ENCODE peak calls at places on chromosomes 5 and 9, in four cellular contexts. I is H1, P is GM12878, F is HCT116. R is an unnamed sample.

GRCh38 chr5:39194466-39195136 is 24.8 kb downstream of the FYB1 start:
- DNase-seq in I (no peak), F (no peak), P (no peak), R (peak)

GRCh38 chr9:106994463-106994862 is 131.5 kb downstream of the ZNF462 start:
- DNase-seq in F (no peak), P (no peak), I (no peak), R (no peak)

GRCh38 chr9:69357854-69358220 is 32.8 kb downstream of the ENTREP1 start:
- DNase-seq in P (no peak), F (no peak), I (no peak), R (no peak)

GRCh38 chr5:96640696-96641095 is 21.5 kb upstream of the CAST start:
- DNase-seq in F (no peak), P (no peak), I (no peak), R (no peak)

GRCh38 chr5:108556414-108556813 is 174.5 kb upstream of the FBXL17 start:
- DNase-seq in P (no peak), I (no peak), F (no peak), R (no peak)

GRCh38 chr9:131407717-131408195 is 13.9 kb downstream of the PRRC2B start:
- DNase-seq in P (no peak), I (no peak), F (no peak), R (peak)

GRCh38 chr5:109177227-109177626 is 232.5 kb downstream of the PJA2 start:
- DNase-seq in F (no peak), P (no peak), I (no peak), R (no peak)

GRCh38 chr9:101458955-101459631 is 23.5 kb upstream of the ALDOB start:
- DNase-seq in I (peak), P (no peak), F (peak), R (peak)

GRCh38 chr5:181280251-181280762 is 19.4 kb upstream of the TRIM52 start:
- DNase-seq in I (no peak), F (no peak), P (no peak), R (no peak)

GRCh38 chr5:37208883-37209808 is 40.0 kb downstream of the CPLANE1 start:
- DNase-seq in I (no peak), F (no peak), P (no peak), R (no peak)

GRCh38 chr9:109118802-109119438 is 827 bp downstream of the TMEM245 start:
- DNase-seq in P (no peak), I (no peak), F (no peak), R (peak)

GRCh38 chr9:1046639-1047604 is 3.2 kb upstream of the DMRT2 start:
- DNase-seq in F (no peak), P (no peak), I (no peak), R (no peak)

GRCh38 chr9:96293481-96293880 is 8.5 kb downstream of the HSD17B3 start:
- DNase-seq in F (peak), I (no peak), P (no peak), R (no peak)

GRCh38 chr5:73031839-73032238 is 76.0 kb downstream of the FCHO2 start:
- DNase-seq in P (no peak), F (peak), I (no peak), R (peak)

GRCh38 chr5:154369682-154370081 is 76.1 kb upstream of the SAP30L start:
- DNase-seq in F (no peak), P (no peak), I (no peak), R (no peak)

GRCh38 chr5:126936775-126937418 is 93.5 kb downstream of the MARCHF3 start:
- DNase-seq in P (no peak), F (no peak), I (no peak), R (no peak)

GRCh38 chr5:179595916-179596315 is 27.6 kb downstream of the HNRNPH1 start:
- DNase-seq in I (no peak), P (no peak), F (no peak), R (no peak)

GRCh38 chr9:123925161-123925560 is 4.8 kb downstream of the DENND1A start:
- DNase-seq in I (no peak), F (no peak), P (no peak), R (no peak)

GRCh38 chr9:90970603-90971002 is 169.0 kb downstream of the SYK start:
- DNase-seq in I (no peak), F (no peak), P (no peak), R (no peak)

GRCh38 chr5:72394688-72395087 is 74.5 kb downstream of the PTCD2 start:
- DNase-seq in F (no peak), P (no peak), I (no peak), R (no peak)

GRCh38 chr5:133214153-133214820 is 162.5 kb downstream of the HSPA4 start:
- DNase-seq in I (no peak), P (no peak), F (no peak), R (no peak)

GRCh38 chr5:150428106-150428876 is 15.6 kb upstream of the CD74 start:
- DNase-seq in F (no peak), I (no peak), P (no peak), R (no peak)

GRCh38 chr5:55160493-55161209 is 680 bp downstream of the GPX8 start:
- DNase-seq in F (peak), P (no peak), I (no peak), R (peak)

GRCh38 chr5:33321026-33321425 is 119.7 kb upstream of the TARS1 start:
- DNase-seq in P (no peak), F (no peak), I (no peak), R (no peak)

GRCh38 chr5:88555658-88556057 is 287.0 kb upstream of the TMEM161B start:
- DNase-seq in I (no peak), F (no peak), P (no peak), R (no peak)

GRCh38 chr5:178150977-178151734 is 2.5 kb downstream of the NHP2 start:
- DNase-seq in I (no peak), P (no peak), F (no peak), R (peak)

GRCh38 chr5:1462358-1462757 is 17.1 kb upstream of the SLC6A3 start:
- DNase-seq in I (no peak), P (no peak), F (no peak), R (no peak)

GRCh38 chr5:1465117-1465516 is 19.9 kb upstream of the SLC6A3 start:
- DNase-seq in I (no peak), P (no peak), F (no peak), R (no peak)

GRCh38 chr5:1464511-1464910 is 19.3 kb upstream of the SLC6A3 start:
- DNase-seq in P (no peak), I (no peak), F (no peak), R (no peak)

GRCh38 chr5:1463326-1464095 is 18.3 kb upstream of the SLC6A3 start:
- DNase-seq in I (no peak), F (no peak), P (no peak), R (no peak)

DNA sequence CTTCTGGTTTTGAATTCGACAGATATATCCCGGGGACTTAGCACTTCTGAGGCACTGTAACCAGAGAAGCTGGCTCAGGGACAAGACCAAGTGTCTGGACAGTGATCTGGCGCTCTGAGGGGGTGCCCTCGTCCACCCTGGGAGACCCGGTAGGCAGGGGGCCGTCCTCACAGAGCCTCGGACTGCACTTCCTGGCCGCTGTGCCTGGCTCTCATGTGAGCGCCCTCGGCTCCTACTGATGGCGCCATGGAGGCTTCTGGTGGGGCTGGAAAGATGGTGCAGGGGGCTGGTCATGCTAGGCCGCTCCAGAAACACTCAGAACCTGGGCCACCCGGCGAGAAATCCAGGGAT is 18.8 kb upstream of the SLC6A3 start:
- DNase-seq in P (no peak), F (no peak), I (no peak), R (no peak)
- TF ChIP-seq JUND in P (no peak), F (no peak), I (no peak), R (no peak)

DNA sequence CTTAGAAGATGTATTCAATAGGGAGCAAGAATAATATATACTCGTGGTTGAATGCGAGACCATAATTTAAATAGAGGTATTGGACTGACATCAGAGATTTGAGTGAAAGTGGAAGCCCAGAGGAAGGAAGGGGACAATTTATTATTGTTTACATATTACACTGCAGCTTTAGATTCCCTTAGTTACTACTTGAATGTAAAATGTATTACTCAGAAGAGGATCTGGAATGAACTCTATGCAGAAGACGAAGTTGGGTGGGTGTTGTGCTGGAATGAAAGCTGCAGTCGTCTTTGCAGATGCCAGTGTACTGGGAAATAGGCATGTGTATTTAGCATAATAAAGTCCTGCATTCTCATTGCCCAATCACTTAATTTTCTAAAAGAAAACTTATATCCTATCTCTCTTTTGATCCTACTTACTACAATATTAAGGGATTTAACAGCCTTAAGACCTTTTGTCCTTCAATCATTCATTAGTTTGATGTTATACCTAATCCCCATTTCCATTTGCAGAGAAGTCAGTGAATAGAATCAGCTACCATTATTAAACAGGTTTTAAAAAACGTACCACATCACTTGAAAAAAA is 570.7 kb upstream of the WWC1 start:
- DNase-seq in F (no peak), P (no peak), I (no peak), R (no peak)
- TF ChIP-seq JUND in F (no peak), P (no peak), I (no peak), R (no peak)

DNA sequence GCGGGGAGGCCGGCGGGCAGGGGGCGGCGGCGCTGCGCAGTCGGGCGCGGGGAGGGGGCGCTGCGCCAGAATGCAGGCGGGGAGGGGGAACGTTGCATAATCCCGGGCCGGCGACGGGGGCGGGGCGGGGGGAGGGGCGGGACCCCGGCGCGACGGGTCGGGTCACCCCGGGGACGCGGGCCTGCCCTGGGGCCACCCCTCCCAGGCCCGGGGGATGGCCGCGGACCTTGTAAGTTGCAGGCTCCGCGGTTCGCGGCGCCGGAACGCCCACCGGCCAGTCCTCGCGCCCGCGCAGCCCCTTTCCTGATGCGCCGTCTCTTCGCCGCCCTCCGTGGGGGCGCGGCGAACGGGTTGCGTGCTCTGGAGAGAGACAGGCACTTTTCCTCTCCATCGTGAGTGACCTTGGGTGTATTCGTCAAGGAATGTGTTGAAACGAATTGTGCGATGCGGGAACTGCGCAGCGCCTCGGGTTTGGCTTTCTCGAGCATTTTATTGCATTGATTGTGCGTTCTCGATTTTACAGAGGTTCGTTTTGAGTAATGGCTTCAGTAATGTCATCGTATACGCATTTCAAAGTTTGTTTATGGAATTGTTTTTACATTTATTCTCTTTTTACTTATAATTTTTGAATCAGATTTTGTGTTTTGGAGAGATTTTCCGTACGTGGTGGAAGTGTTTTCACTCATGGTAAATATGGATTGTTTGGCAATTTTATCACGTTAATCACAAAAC is 808 bp downstream of the SPIN1 start:
- DNase-seq in F (peak), P (no peak), I (no peak), R (peak)
- TF ChIP-seq JUND in F (no peak), P (no peak), I (no peak), R (no peak)

DNA sequence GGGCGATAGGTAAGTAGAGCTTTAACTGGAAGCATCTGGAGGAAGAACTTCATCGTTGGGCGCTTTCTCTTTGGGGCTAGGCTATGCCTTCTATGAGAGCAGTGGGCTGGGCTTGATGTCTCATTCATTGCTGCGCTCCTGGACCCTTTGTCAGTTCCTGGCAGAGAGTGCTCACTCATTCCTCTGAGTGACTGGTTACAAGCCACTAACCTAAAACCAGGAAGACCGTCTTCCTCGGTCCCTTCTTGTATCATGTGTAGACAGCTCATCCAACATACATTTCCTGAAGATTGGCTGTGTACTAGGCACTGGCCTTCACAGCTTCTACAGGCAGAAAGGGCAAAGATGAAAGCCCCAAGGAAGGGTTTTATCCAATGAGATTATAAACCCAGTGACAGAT is 6.4 kb downstream of the SWI5 start:
- DNase-seq in P (no peak), F (no peak), I (no peak), R (no peak)
- TF ChIP-seq JUND in P (no peak), F (no peak), I (no peak), R (no peak)

GRCh38 chr9:34254966-34255825 is 73.9 kb downstream of the KIF24 start:
- DNase-seq in F (no peak), I (no peak), P (no peak), R (no peak)

GRCh38 chr9:34256104-34256503 is 73.0 kb downstream of the KIF24 start:
- DNase-seq in P (no peak), I (no peak), F (no peak), R (peak)

GRCh38 chr9:34252670-34253459 is 74.0 kb downstream of the UBAP1 start:
- DNase-seq in P (no peak), F (peak), I (peak), R (peak)

GRCh38 chr9:34253460-34253837 is 74.6 kb downstream of the UBAP1 start:
- DNase-seq in F (no peak), P (no peak), I (no peak), R (peak)

DNA sequence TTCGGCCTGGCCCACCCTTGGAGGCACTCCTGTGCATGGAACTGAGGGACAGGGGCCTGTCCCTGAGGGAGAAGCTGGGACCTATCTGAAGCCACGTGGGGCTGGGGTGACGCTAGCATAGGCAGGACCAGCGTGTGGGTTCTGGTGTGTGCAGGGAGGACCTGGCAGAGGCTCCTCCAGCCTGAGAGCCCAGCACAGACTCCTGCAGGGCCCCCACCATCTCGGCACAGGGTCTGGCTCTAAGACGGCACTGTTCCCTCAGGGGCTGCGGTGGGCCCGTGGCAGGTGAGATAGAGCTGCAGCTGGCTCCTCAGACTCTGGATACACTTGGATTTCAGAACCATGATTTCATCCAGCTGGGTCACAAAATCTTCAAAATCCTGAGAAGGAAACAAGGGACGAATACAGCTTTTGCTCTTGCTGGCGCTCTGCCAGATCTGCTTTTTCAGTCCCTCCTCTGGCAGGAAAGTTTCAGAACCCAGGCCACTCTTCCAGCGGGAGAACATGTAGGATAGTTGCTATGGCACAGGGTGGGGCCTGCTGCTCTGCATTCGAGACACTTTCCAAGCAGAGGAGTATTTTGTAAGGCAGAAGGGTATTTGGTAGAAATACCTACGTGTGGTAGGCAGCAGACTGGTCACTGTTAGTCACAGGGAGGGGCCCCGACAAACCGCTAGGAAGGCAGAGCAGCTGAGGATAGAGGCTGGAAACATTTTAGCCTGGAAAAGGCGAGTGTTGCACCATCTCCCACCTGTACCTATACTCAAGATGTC is 74.7 kb downstream of the KIF24 start:
- DNase-seq in P (no peak), I (no peak), F (peak), R (no peak)
- TF ChIP-seq JUND in P (no peak), I (no peak), F (peak), R (no peak)

GRCh38 chr9:19216466-19216865 is 14.0 kb upstream of the DENND4C start:
- DNase-seq in P (no peak), F (no peak), I (no peak), R (no peak)
- TF ChIP-seq JUND in P (no peak), F (no peak), I (no peak), R (no peak)

R was measured in T47D.